ENCODE peak calls at places on chromosomes 16 and 17, in four cellular contexts. One of them, this sample, is unnamed.

GRCh38 chr17:37787055-37787720 is 42.3 kb upstream of the HNF1B start:
- DNase-seq in DMS153: no peak
- DNase-seq in Caki2: peak
- DNase-seq in nephron progenitor cell: no peak
- DNase-seq in this sample: no peak

GRCh38 chr17:50532452-50533024 is at the start of gene EPN3:
- DNase-seq in DMS153: no peak
- DNase-seq in Caki2: no peak
- DNase-seq in nephron progenitor cell: no peak
- DNase-seq in this sample: no peak

GRCh38 chr17:12618557-12618956 is 47.1 kb upstream of the MYOCD start:
- DNase-seq in DMS153: no peak
- DNase-seq in Caki2: no peak
- DNase-seq in nephron progenitor cell: no peak
- DNase-seq in this sample: no peak

GRCh38 chr16:66409156-66409555 is 17.9 kb upstream of the BEAN1 start:
- DNase-seq in DMS153: no peak
- DNase-seq in Caki2: no peak
- DNase-seq in nephron progenitor cell: no peak
- DNase-seq in this sample: no peak

GRCh38 chr17:60106377-60107059 is 27.8 kb upstream of the HEATR6 start:
- DNase-seq in DMS153: no peak
- DNase-seq in Caki2: no peak
- DNase-seq in nephron progenitor cell: no peak
- DNase-seq in this sample: no peak

GRCh38 chr16:87149051-87149450 is 168.1 kb downstream of the C16orf95 start:
- DNase-seq in DMS153: no peak
- DNase-seq in Caki2: peak
- DNase-seq in nephron progenitor cell: no peak
- DNase-seq in this sample: no peak

GRCh38 chr16:85689285-85689949 is 663 bp upstream of the GINS2 start:
- DNase-seq in DMS153: peak
- DNase-seq in Caki2: peak
- DNase-seq in nephron progenitor cell: no peak
- DNase-seq in this sample: peak

GRCh38 chr16:16015849-16016248 is 66.4 kb downstream of the ABCC1 start:
- DNase-seq in DMS153: no peak
- DNase-seq in Caki2: no peak
- DNase-seq in nephron progenitor cell: no peak
- DNase-seq in this sample: no peak

GRCh38 chr16:73605309-73605708 is 557.4 kb upstream of the ZFHX3 start:
- DNase-seq in DMS153: no peak
- DNase-seq in Caki2: no peak
- DNase-seq in nephron progenitor cell: no peak
- DNase-seq in this sample: no peak

GRCh38 chr16:49600541-49600940 is 226.9 kb downstream of the C16orf78 start:
- DNase-seq in DMS153: no peak
- DNase-seq in Caki2: no peak
- DNase-seq in nephron progenitor cell: peak
- DNase-seq in this sample: no peak